ENCODE peak calls at places on chromosomes 1 and 21, in five cellular contexts. One of them, this sample, is unnamed.

GRCh38 chr1:116847688-116848531 is 61.8 kb upstream of the PTGFRN start:
- DNase-seq in NCI-H2081: no peak
- DNase-seq in left cardiac atrium: peak
- DNase-seq in IMR-90: peak
- DNase-seq in stimulated activated CD4-positive, alpha-beta T cell treated with anti-CD3 and anti-CD28 coated beads, Interleukin-1b, Interleukin-23, amount 100 ng/mL, for 4 hours: no peak
- DNase-seq in this sample: peak

GRCh38 chr1:18120638-18121037 is 13.0 kb downstream of the IGSF21 start:
- DNase-seq in NCI-H2081: no peak
- DNase-seq in left cardiac atrium: no peak
- DNase-seq in IMR-90: no peak
- DNase-seq in stimulated activated CD4-positive, alpha-beta T cell treated with anti-CD3 and anti-CD28 coated beads, Interleukin-1b, Interleukin-23, amount 100 ng/mL, for 4 hours: no peak
- DNase-seq in this sample: no peak

GRCh38 chr1:170714163-170714562 is 50.2 kb downstream of the PRRX1 start:
- DNase-seq in NCI-H2081: no peak
- DNase-seq in left cardiac atrium: no peak
- DNase-seq in IMR-90: no peak
- DNase-seq in stimulated activated CD4-positive, alpha-beta T cell treated with anti-CD3 and anti-CD28 coated beads, Interleukin-1b, Interleukin-23, amount 100 ng/mL, for 4 hours: no peak
- DNase-seq in this sample: no peak

GRCh38 chr1:218686258-218686657 is 341.1 kb downstream of the TGFB2 start:
- DNase-seq in NCI-H2081: no peak
- DNase-seq in left cardiac atrium: no peak
- DNase-seq in IMR-90: peak
- DNase-seq in stimulated activated CD4-positive, alpha-beta T cell treated with anti-CD3 and anti-CD28 coated beads, Interleukin-1b, Interleukin-23, amount 100 ng/mL, for 4 hours: no peak
- DNase-seq in this sample: peak

GRCh38 chr1:167934407-167935251 is 1.9 kb upstream of the DCAF6 start:
- DNase-seq in NCI-H2081: peak
- DNase-seq in left cardiac atrium: no peak
- DNase-seq in IMR-90: peak
- DNase-seq in stimulated activated CD4-positive, alpha-beta T cell treated with anti-CD3 and anti-CD28 coated beads, Interleukin-1b, Interleukin-23, amount 100 ng/mL, for 4 hours: no peak
- DNase-seq in this sample: peak

GRCh38 chr1:43363283-43363934 is 4.4 kb downstream of the ELOVL1 start:
- DNase-seq in NCI-H2081: no peak
- DNase-seq in left cardiac atrium: no peak
- DNase-seq in IMR-90: no peak
- DNase-seq in stimulated activated CD4-positive, alpha-beta T cell treated with anti-CD3 and anti-CD28 coated beads, Interleukin-1b, Interleukin-23, amount 100 ng/mL, for 4 hours: no peak
- DNase-seq in this sample: no peak

GRCh38 chr1:84078108-84078823 is 65.8 kb upstream of the PRKACB start:
- DNase-seq in NCI-H2081: peak
- DNase-seq in left cardiac atrium: no peak
- DNase-seq in IMR-90: peak
- DNase-seq in stimulated activated CD4-positive, alpha-beta T cell treated with anti-CD3 and anti-CD28 coated beads, Interleukin-1b, Interleukin-23, amount 100 ng/mL, for 4 hours: no peak
- DNase-seq in this sample: peak

GRCh38 chr1:62398377-62398776 is 38.5 kb upstream of the USP1 start:
- DNase-seq in NCI-H2081: no peak
- DNase-seq in left cardiac atrium: no peak
- DNase-seq in IMR-90: peak
- DNase-seq in stimulated activated CD4-positive, alpha-beta T cell treated with anti-CD3 and anti-CD28 coated beads, Interleukin-1b, Interleukin-23, amount 100 ng/mL, for 4 hours: no peak
- DNase-seq in this sample: peak

GRCh38 chr21:33731447-33731846 is 89.1 kb downstream of the ITSN1 start:
- DNase-seq in NCI-H2081: no peak
- DNase-seq in left cardiac atrium: no peak
- DNase-seq in IMR-90: no peak
- DNase-seq in stimulated activated CD4-positive, alpha-beta T cell treated with anti-CD3 and anti-CD28 coated beads, Interleukin-1b, Interleukin-23, amount 100 ng/mL, for 4 hours: no peak
- DNase-seq in this sample: no peak

GRCh38 chr1:44610527-44611148 is 63.6 kb downstream of the TMEM53 start:
- DNase-seq in NCI-H2081: no peak
- DNase-seq in left cardiac atrium: no peak
- DNase-seq in IMR-90: no peak
- DNase-seq in stimulated activated CD4-positive, alpha-beta T cell treated with anti-CD3 and anti-CD28 coated beads, Interleukin-1b, Interleukin-23, amount 100 ng/mL, for 4 hours: no peak
- DNase-seq in this sample: no peak

GRCh38 chr21:28704746-28705145 is 287.9 kb downstream of the LTN1 start:
- DNase-seq in NCI-H2081: peak
- DNase-seq in left cardiac atrium: peak
- DNase-seq in IMR-90: peak
- DNase-seq in stimulated activated CD4-positive, alpha-beta T cell treated with anti-CD3 and anti-CD28 coated beads, Interleukin-1b, Interleukin-23, amount 100 ng/mL, for 4 hours: no peak
- DNase-seq in this sample: no peak

GRCh38 chr1:1353389-1354151 is 4.4 kb upstream of the DVL1 start:
- DNase-seq in NCI-H2081: peak
- DNase-seq in left cardiac atrium: no peak
- DNase-seq in IMR-90: no peak
- DNase-seq in stimulated activated CD4-positive, alpha-beta T cell treated with anti-CD3 and anti-CD28 coated beads, Interleukin-1b, Interleukin-23, amount 100 ng/mL, for 4 hours: no peak
- DNase-seq in this sample: no peak

GRCh38 chr1:222654849-222655248 is 37.0 kb downstream of the MIA3 start:
- DNase-seq in NCI-H2081: no peak
- DNase-seq in left cardiac atrium: peak
- DNase-seq in IMR-90: no peak
- DNase-seq in stimulated activated CD4-positive, alpha-beta T cell treated with anti-CD3 and anti-CD28 coated beads, Interleukin-1b, Interleukin-23, amount 100 ng/mL, for 4 hours: peak
- DNase-seq in this sample: peak

GRCh38 chr1:239987103-239987745 is 104.5 kb upstream of the FMN2 start:
- DNase-seq in NCI-H2081: peak
- DNase-seq in left cardiac atrium: peak
- DNase-seq in IMR-90: peak
- DNase-seq in stimulated activated CD4-positive, alpha-beta T cell treated with anti-CD3 and anti-CD28 coated beads, Interleukin-1b, Interleukin-23, amount 100 ng/mL, for 4 hours: no peak
- DNase-seq in this sample: peak

GRCh38 chr1:39622427-39622826 is 17.0 kb downstream of the HEYL start:
- DNase-seq in NCI-H2081: no peak
- DNase-seq in left cardiac atrium: no peak
- DNase-seq in IMR-90: no peak
- DNase-seq in stimulated activated CD4-positive, alpha-beta T cell treated with anti-CD3 and anti-CD28 coated beads, Interleukin-1b, Interleukin-23, amount 100 ng/mL, for 4 hours: no peak
- DNase-seq in this sample: no peak

GRCh38 chr1:161073474-161074121 is 3.9 kb upstream of the ARHGAP30 start:
- DNase-seq in NCI-H2081: no peak
- DNase-seq in left cardiac atrium: no peak
- DNase-seq in IMR-90: no peak
- DNase-seq in stimulated activated CD4-positive, alpha-beta T cell treated with anti-CD3 and anti-CD28 coated beads, Interleukin-1b, Interleukin-23, amount 100 ng/mL, for 4 hours: no peak
- DNase-seq in this sample: no peak

GRCh38 chr1:185438936-185439335 is 121.9 kb upstream of the IVNS1ABP start:
- DNase-seq in NCI-H2081: no peak
- DNase-seq in left cardiac atrium: no peak
- DNase-seq in IMR-90: no peak
- DNase-seq in stimulated activated CD4-positive, alpha-beta T cell treated with anti-CD3 and anti-CD28 coated beads, Interleukin-1b, Interleukin-23, amount 100 ng/mL, for 4 hours: no peak
- DNase-seq in this sample: no peak

GRCh38 chr1:160625725-160626498 is 20.9 kb downstream of the SLAMF1 start:
- DNase-seq in NCI-H2081: no peak
- DNase-seq in left cardiac atrium: no peak
- DNase-seq in IMR-90: no peak
- DNase-seq in stimulated activated CD4-positive, alpha-beta T cell treated with anti-CD3 and anti-CD28 coated beads, Interleukin-1b, Interleukin-23, amount 100 ng/mL, for 4 hours: peak
- DNase-seq in this sample: no peak

GRCh38 chr1:48048064-48048463 is 50.9 kb upstream of the TRABD2B start:
- DNase-seq in NCI-H2081: no peak
- DNase-seq in left cardiac atrium: peak
- DNase-seq in IMR-90: peak
- DNase-seq in stimulated activated CD4-positive, alpha-beta T cell treated with anti-CD3 and anti-CD28 coated beads, Interleukin-1b, Interleukin-23, amount 100 ng/mL, for 4 hours: no peak
- DNase-seq in this sample: peak

GRCh38 chr1:116997011-116997410 is 4.5 kb upstream of the CD101 start:
- DNase-seq in NCI-H2081: no peak
- DNase-seq in left cardiac atrium: no peak
- DNase-seq in IMR-90: no peak
- DNase-seq in stimulated activated CD4-positive, alpha-beta T cell treated with anti-CD3 and anti-CD28 coated beads, Interleukin-1b, Interleukin-23, amount 100 ng/mL, for 4 hours: no peak
- DNase-seq in this sample: no peak

GRCh38 chr1:57270926-57271698 is 152.7 kb downstream of the DAB1 start:
- DNase-seq in NCI-H2081: no peak
- DNase-seq in left cardiac atrium: no peak
- DNase-seq in IMR-90: no peak
- DNase-seq in stimulated activated CD4-positive, alpha-beta T cell treated with anti-CD3 and anti-CD28 coated beads, Interleukin-1b, Interleukin-23, amount 100 ng/mL, for 4 hours: no peak
- DNase-seq in this sample: no peak

GRCh38 chr21:40300300-40300699 is 433.1 kb downstream of the PCP4 start:
- DNase-seq in NCI-H2081: no peak
- DNase-seq in left cardiac atrium: no peak
- DNase-seq in IMR-90: no peak
- DNase-seq in stimulated activated CD4-positive, alpha-beta T cell treated with anti-CD3 and anti-CD28 coated beads, Interleukin-1b, Interleukin-23, amount 100 ng/mL, for 4 hours: no peak
- DNase-seq in this sample: no peak

This sample was measured in AG08395.